ENCODE peak calls at places on chromosomes 1 and 21, in five cellular contexts. One of them, this sample, is unnamed.

GRCh38 chr21:37208056-37208705 is 59.0 kb downstream of the VPS26C start:
- DNase-seq in transverse colon: peak; percentile 51
- DNase-seq in neuronal stem cell: no peak
- DNase-seq in cardiac muscle cell: no peak
- DNase-seq in suprapubic skin: no peak
- DNase-seq in this sample: no peak

GRCh38 chr1:162232034-162232433 is 144.6 kb downstream of the SPATA46 start:
- DNase-seq in suprapubic skin: no peak
- DNase-seq in cardiac muscle cell: no peak
- DNase-seq in transverse colon: no peak
- DNase-seq in neuronal stem cell: no peak
- DNase-seq in this sample: no peak

GRCh38 chr1:56331207-56331891 is 248.0 kb downstream of the PLPP3 start:
- DNase-seq in cardiac muscle cell: no peak
- DNase-seq in suprapubic skin: no peak
- DNase-seq in neuronal stem cell: no peak
- DNase-seq in transverse colon: no peak
- DNase-seq in this sample: no peak

GRCh38 chr1:17903386-17903785 is 148.3 kb downstream of the ACTL8 start:
- DNase-seq in neuronal stem cell: no peak
- DNase-seq in cardiac muscle cell: peak; percentile 22
- DNase-seq in suprapubic skin: peak; percentile 1
- DNase-seq in transverse colon: no peak
- DNase-seq in this sample: no peak

GRCh38 chr1:19009126-19009881 is 52.8 kb upstream of the IFFO2 start:
- DNase-seq in cardiac muscle cell: no peak
- DNase-seq in neuronal stem cell: no peak
- DNase-seq in suprapubic skin: peak; percentile 40
- DNase-seq in transverse colon: no peak
- DNase-seq in this sample: no peak

GRCh38 chr21:43608225-43608624 is 51.1 kb downstream of the HSF2BP start:
- DNase-seq in cardiac muscle cell: peak; percentile 80
- DNase-seq in neuronal stem cell: no peak
- DNase-seq in suprapubic skin: no peak
- DNase-seq in transverse colon: no peak
- DNase-seq in this sample: no peak

GRCh38 chr1:22365331-22366295 is 86.0 kb upstream of the ZBTB40 start:
- DNase-seq in suprapubic skin: no peak
- DNase-seq in transverse colon: no peak
- DNase-seq in neuronal stem cell: no peak
- DNase-seq in cardiac muscle cell: no peak
- DNase-seq in this sample: no peak

GRCh38 chr1:164692420-164692819 is 133.4 kb downstream of the PBX1 start:
- DNase-seq in suprapubic skin: no peak
- DNase-seq in neuronal stem cell: no peak
- DNase-seq in transverse colon: no peak
- DNase-seq in cardiac muscle cell: no peak
- DNase-seq in this sample: no peak

GRCh38 chr21:32353002-32353711 is 39.7 kb downstream of the URB1 start:
- DNase-seq in suprapubic skin: peak; percentile 57
- DNase-seq in neuronal stem cell: no peak
- DNase-seq in cardiac muscle cell: no peak
- DNase-seq in transverse colon: no peak
- DNase-seq in this sample: no peak

GRCh38 chr1:204909109-204909508 is 38.4 kb downstream of the NFASC start:
- DNase-seq in neuronal stem cell: no peak
- DNase-seq in transverse colon: no peak
- DNase-seq in suprapubic skin: no peak
- DNase-seq in cardiac muscle cell: no peak
- DNase-seq in this sample: no peak

GRCh38 chr1:40041466-40041838 is 923 bp downstream of the CAP1 start:
- DNase-seq in transverse colon: no peak
- DNase-seq in cardiac muscle cell: no peak
- DNase-seq in neuronal stem cell: no peak
- DNase-seq in suprapubic skin: no peak
- DNase-seq in this sample: peak; percentile 28

GRCh38 chr1:165845992-165846748 is 18.8 kb downstream of the UCK2 start:
- DNase-seq in cardiac muscle cell: no peak
- DNase-seq in suprapubic skin: no peak
- DNase-seq in transverse colon: no peak
- DNase-seq in neuronal stem cell: no peak
- DNase-seq in this sample: no peak

GRCh38 chr1:209667701-209668100 is 7.5 kb upstream of the G0S2 start:
- DNase-seq in cardiac muscle cell: no peak
- DNase-seq in neuronal stem cell: no peak
- DNase-seq in transverse colon: no peak
- DNase-seq in suprapubic skin: no peak
- DNase-seq in this sample: no peak

GRCh38 chr1:221268295-221268694 is 389.1 kb downstream of the HLX start:
- DNase-seq in suprapubic skin: no peak
- DNase-seq in neuronal stem cell: no peak
- DNase-seq in transverse colon: no peak
- DNase-seq in cardiac muscle cell: peak; percentile 58
- DNase-seq in this sample: no peak

GRCh38 chr1:165773324-165773965 is 4.8 kb upstream of the TMCO1 start:
- DNase-seq in neuronal stem cell: no peak
- DNase-seq in suprapubic skin: no peak
- DNase-seq in cardiac muscle cell: peak; percentile 30
- DNase-seq in transverse colon: no peak
- DNase-seq in this sample: no peak

GRCh38 chr1:57966751-57967406 is 543.0 kb upstream of the DAB1 start:
- DNase-seq in cardiac muscle cell: no peak
- DNase-seq in transverse colon: no peak
- DNase-seq in suprapubic skin: no peak
- DNase-seq in neuronal stem cell: peak; percentile 15
- DNase-seq in this sample: no peak

GRCh38 chr1:174742805-174743653 is 256.7 kb upstream of the CACYBP start:
- DNase-seq in cardiac muscle cell: no peak
- DNase-seq in transverse colon: no peak
- DNase-seq in neuronal stem cell: no peak
- DNase-seq in suprapubic skin: no peak
- DNase-seq in this sample: no peak

GRCh38 chr1:18342744-18343143 is 138.0 kb upstream of the KLHDC7A start:
- DNase-seq in neuronal stem cell: no peak
- DNase-seq in suprapubic skin: no peak
- DNase-seq in cardiac muscle cell: no peak
- DNase-seq in transverse colon: no peak
- DNase-seq in this sample: no peak

GRCh38 chr1:236516929-236517704 is 6.7 kb upstream of the LGALS8 start:
- DNase-seq in neuronal stem cell: no peak
- DNase-seq in suprapubic skin: no peak
- DNase-seq in transverse colon: no peak
- DNase-seq in cardiac muscle cell: peak; percentile 86
- DNase-seq in this sample: no peak

GRCh38 chr1:226645279-226645976 is 93.7 kb downstream of the ITPKB start:
- DNase-seq in suprapubic skin: no peak
- DNase-seq in cardiac muscle cell: no peak
- DNase-seq in transverse colon: no peak
- DNase-seq in neuronal stem cell: no peak
- DNase-seq in this sample: no peak

GRCh38 chr1:32743380-32744062 is 41.0 kb upstream of the SYNC start:
- DNase-seq in neuronal stem cell: no peak
- DNase-seq in cardiac muscle cell: no peak
- DNase-seq in suprapubic skin: no peak
- DNase-seq in transverse colon: peak; percentile 35
- DNase-seq in this sample: no peak

DNA sequence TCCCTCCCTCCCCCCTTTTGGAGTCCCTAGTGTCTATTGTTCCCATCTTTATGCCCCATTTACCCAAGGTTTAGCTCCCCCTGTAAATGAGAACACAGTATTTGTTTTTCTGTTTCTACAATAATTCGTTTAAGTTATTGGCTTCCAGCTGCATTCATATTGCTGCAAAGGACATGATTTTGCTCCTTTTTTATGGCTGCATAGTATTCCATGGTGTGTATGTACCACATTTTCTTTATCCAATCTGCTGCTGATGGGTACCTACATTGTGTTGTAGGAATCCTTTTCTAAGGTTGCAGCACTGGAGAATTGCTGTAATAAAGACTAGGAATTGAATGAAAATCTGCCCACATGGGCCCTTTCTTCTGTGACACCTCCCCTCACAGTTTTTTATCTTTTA is 6.8 kb downstream of the SLC25A24 start:
- DNase-seq in transverse colon: no peak
- DNase-seq in cardiac muscle cell: no peak
- DNase-seq in suprapubic skin: no peak
- DNase-seq in neuronal stem cell: no peak
- DNase-seq in this sample: no peak
- H3K27ac ChIP-seq in transverse colon: no peak overlapping the region
- H3K27ac ChIP-seq in cardiac muscle cell: no peak overlapping the region
- H3K27ac ChIP-seq in suprapubic skin: no peak overlapping the region
- H3K27ac ChIP-seq in neuronal stem cell: no peak overlapping the region
- H3K27ac ChIP-seq in this sample: no peak overlapping the region

GRCh38 chr1:7783178-7783711 is 846 bp upstream of the PER3 start:
- DNase-seq in neuronal stem cell: no peak
- DNase-seq in suprapubic skin: peak; percentile 90
- DNase-seq in transverse colon: peak; percentile 72
- DNase-seq in cardiac muscle cell: peak; percentile 69
- DNase-seq in this sample: peak; percentile 31

GRCh38 chr1:7783826-7784491 is at the start of gene PER3:
- DNase-seq in cardiac muscle cell: peak; percentile 99
- DNase-seq in neuronal stem cell: peak; percentile 97
- DNase-seq in suprapubic skin: peak; percentile 97
- DNase-seq in transverse colon: peak; percentile 97
- DNase-seq in this sample: peak; percentile 89

GRCh38 chr1:7784492-7785071 is 491 bp downstream of the PER3 start:
- DNase-seq in cardiac muscle cell: peak; percentile 2
- DNase-seq in transverse colon: peak; percentile 19
- DNase-seq in neuronal stem cell: no peak
- DNase-seq in suprapubic skin: peak; percentile 84
- DNase-seq in this sample: no peak

GRCh38 chr1:7786785-7787184 is 2.7 kb downstream of the PER3 start:
- DNase-seq in neuronal stem cell: no peak
- DNase-seq in transverse colon: no peak
- DNase-seq in suprapubic skin: no peak
- DNase-seq in cardiac muscle cell: no peak
- DNase-seq in this sample: no peak

DNA sequence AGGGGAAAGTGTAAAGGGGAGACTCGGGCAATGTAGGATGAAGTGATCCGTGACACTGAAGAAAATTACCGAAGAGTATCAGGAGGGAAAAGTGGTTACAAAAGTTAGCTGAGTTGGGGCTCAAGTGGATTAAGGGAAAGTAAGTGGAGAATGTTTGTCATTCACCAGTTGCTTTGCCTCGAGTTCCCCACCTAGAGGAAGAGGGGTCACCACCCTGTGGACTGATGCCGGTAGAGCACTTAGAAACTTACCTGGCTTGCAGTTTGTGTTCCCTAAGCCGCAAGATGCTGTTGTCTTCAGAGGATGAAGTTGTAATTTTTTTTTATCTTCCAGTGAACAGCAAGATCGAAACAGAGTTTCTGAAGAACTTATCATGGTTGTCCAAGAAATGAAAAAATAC is 1.0 kb downstream of the PER3 start:
- DNase-seq in suprapubic skin: no peak
- DNase-seq in neuronal stem cell: no peak
- DNase-seq in transverse colon: no peak
- DNase-seq in cardiac muscle cell: no peak
- DNase-seq in this sample: no peak
- H3K36me3 ChIP-seq in suprapubic skin: peaks cover 45% of the 10 kb centered on the region
- H3K36me3 ChIP-seq in neuronal stem cell: peaks cover 50% of the 10 kb centered on the region
- H3K36me3 ChIP-seq in transverse colon: peaks cover 2% of the 10 kb centered on the region
- H3K36me3 ChIP-seq in cardiac muscle cell: peaks cover 5% of the 10 kb centered on the region
- H3K36me3 ChIP-seq in this sample: peaks cover 9% of the 10 kb centered on the region

DNA sequence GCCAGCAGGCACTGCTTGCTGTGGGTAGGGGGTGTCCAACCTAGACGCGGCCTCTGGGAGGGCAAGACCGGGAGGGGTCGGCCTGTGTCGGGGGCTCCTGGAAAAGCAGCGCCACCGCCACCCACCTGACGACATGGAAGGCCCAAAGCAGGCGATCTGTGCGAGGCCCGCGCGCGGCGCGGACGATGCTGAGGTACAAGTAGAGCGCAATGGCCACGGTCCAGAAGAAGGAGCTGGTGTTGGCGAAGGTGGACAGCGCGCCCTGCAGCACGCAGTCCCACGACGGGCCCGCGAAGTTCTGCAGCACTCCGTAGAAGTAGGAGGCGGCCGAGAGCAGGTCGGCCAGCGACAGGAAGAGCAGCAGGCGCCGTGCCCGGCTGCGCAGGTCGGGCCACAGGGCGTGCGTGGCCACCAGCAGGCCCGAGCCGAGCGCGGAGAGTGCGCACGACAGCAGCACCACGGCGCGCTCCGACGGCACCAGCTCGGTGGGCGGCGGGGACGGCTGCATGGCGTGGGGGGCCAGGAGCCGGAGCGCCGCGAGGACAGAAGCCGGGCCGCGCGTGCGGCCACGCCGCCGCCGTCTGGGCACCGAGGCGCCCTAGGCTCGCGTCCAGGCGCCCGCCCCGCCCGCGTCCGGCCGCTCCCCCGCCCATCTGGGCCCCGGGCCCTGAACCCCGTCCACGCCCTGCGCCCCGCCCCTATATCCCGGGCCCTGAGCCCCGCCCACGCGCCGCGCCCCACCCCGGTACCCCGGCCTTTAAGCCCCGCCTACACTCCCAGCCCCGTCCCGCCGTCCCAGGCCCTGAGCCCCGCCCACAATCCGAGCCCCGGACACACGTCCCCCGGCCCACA is at the start of gene GPR157:
- DNase-seq in cardiac muscle cell: peak; percentile 87
- DNase-seq in suprapubic skin: peak; percentile 94
- DNase-seq in neuronal stem cell: peak; percentile 83
- DNase-seq in transverse colon: peak; percentile 95
- DNase-seq in this sample: peak; percentile 87
- H3K27ac ChIP-seq in cardiac muscle cell: peak within 1 kb of the TSS; percentile 86
- H3K27ac ChIP-seq in suprapubic skin: peak within 1 kb of the TSS; percentile 96
- H3K27ac ChIP-seq in neuronal stem cell: no peak within 1 kb of the TSS
- H3K27ac ChIP-seq in transverse colon: peak within 1 kb of the TSS; percentile 88
- H3K27ac ChIP-seq in this sample: no peak within 1 kb of the TSS

GRCh38 chr1:52686830-52687229 is 11.3 kb downstream of the COA7 start:
- DNase-seq in transverse colon: no peak
- DNase-seq in neuronal stem cell: no peak
- DNase-seq in suprapubic skin: no peak
- DNase-seq in cardiac muscle cell: no peak
- DNase-seq in this sample: no peak

GRCh38 chr1:52692697-52693096 is 5.5 kb downstream of the COA7 start:
- DNase-seq in cardiac muscle cell: no peak
- DNase-seq in suprapubic skin: no peak
- DNase-seq in transverse colon: no peak
- DNase-seq in neuronal stem cell: no peak
- DNase-seq in this sample: no peak

GRCh38 chr1:52695627-52696026 is 2.5 kb downstream of the COA7 start:
- DNase-seq in cardiac muscle cell: no peak
- DNase-seq in suprapubic skin: no peak
- DNase-seq in transverse colon: no peak
- DNase-seq in neuronal stem cell: no peak
- DNase-seq in this sample: no peak

GRCh38 chr1:52693843-52694242 is 4.3 kb downstream of the COA7 start:
- DNase-seq in transverse colon: no peak
- DNase-seq in neuronal stem cell: no peak
- DNase-seq in cardiac muscle cell: no peak
- DNase-seq in suprapubic skin: no peak
- DNase-seq in this sample: no peak

DNA sequence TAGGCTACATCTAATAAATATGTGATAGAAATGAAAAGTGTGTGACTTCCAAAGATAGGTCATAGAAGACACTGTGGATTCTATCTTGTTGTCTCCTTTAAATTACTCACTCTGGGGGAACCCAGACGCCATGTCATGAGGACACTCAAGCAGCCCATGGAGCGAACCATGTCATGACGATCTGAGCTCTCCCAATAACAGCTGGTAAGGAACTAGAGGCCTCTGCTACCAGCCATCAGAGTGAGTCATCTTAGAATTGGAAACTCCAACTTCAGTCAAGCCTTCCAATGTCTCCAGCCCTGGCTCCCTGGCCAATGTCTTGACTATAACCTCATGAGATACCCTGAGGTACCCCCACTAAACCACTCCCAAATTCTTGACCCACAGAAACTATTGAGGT is 6.3 kb downstream of the COA7 start:
- DNase-seq in neuronal stem cell: no peak
- DNase-seq in suprapubic skin: no peak
- DNase-seq in cardiac muscle cell: no peak
- DNase-seq in transverse colon: no peak
- DNase-seq in this sample: no peak
- H3K36me3 ChIP-seq in neuronal stem cell: peaks cover 67% of the 10 kb centered on the region
- H3K36me3 ChIP-seq in suprapubic skin: peaks cover 39% of the 10 kb centered on the region
- H3K36me3 ChIP-seq in cardiac muscle cell: peaks cover 21% of the 10 kb centered on the region
- H3K36me3 ChIP-seq in transverse colon: no peaks in the 10 kb centered on the region
- H3K36me3 ChIP-seq in this sample: peaks cover 75% of the 10 kb centered on the region

This sample was measured in OCI-LY7.